ENCODE peak calls at places on chromosomes 4 and X, in six cellular contexts. R is fibroblast of mammary gland; U is mucosa of descending colon; D is psoas muscle; Z is GM03348; G is activated CD4-positive, alpha-beta T cell treated with anti-CD3 and anti-CD28 coated beads, Interleukin-2, amount 50 U/mL, for 4 hours. T is an unnamed sample.

GRCh38 chr4:181877329-181877848 is 365.8 kb upstream of the TENM3 start:
- DNase-seq in D (no peak), G (no peak), R (peak), U (no peak), Z (no peak), T (no peak)

GRCh38 chrX:44915361-44915868 is 42.4 kb downstream of the KDM6A start:
- DNase-seq in U (no peak), G (no peak), Z (no peak), D (no peak), R (no peak), T (no peak)

GRCh38 chrX:69082753-69083150 is 82.5 kb downstream of the PJA1 start:
- DNase-seq in D (no peak), R (no peak), Z (no peak), G (no peak), U (no peak), T (no peak)

GRCh38 chr4:7472443-7473013 is 37.8 kb upstream of the PSAPL1 start:
- DNase-seq in U (no peak), R (no peak), Z (no peak), G (no peak), D (no peak), T (no peak)

GRCh38 chrX:152245231-152245630 is 106.9 kb upstream of the MAGEA10 start:
- DNase-seq in U (no peak), G (no peak), Z (no peak), D (no peak), R (peak), T (no peak)

GRCh38 chrX:132737743-132738142 is 220.7 kb downstream of the HS6ST2 start:
- DNase-seq in D (no peak), G (peak), R (peak), Z (no peak), U (peak), T (no peak)

GRCh38 chr4:42398448-42399355 is 1.4 kb downstream of the SHISA3 start:
- DNase-seq in D (peak), Z (no peak), G (no peak), U (no peak), R (no peak), T (no peak)

GRCh38 chr4:173252024-173252935 is 81.9 kb downstream of the HMGB2 start:
- DNase-seq in Z (peak), D (peak), R (peak), G (no peak), U (no peak), T (peak)

GRCh38 chrX:41796577-41796976 is 72.6 kb downstream of the GPR82 start:
- DNase-seq in Z (no peak), U (no peak), G (no peak), D (no peak), R (no peak), T (no peak)